ENCODE peak calls at places on chromosomes 5 and 9, in five cellular contexts. One of them, this sample, is unnamed.

GRCh38 chr9:137217276-137218211 is 4.5 kb downstream of the RNF208 start:
- DNase-seq in mesenchymal stem cell: peak
- DNase-seq in H9: peak
- DNase-seq in RWPE1: peak
- DNase-seq in Panc1: no peak
- DNase-seq in this sample: no peak

GRCh38 chr9:75120661-75121060 is 32.3 kb downstream of the OSTF1 start:
- DNase-seq in mesenchymal stem cell: no peak
- DNase-seq in H9: no peak
- DNase-seq in RWPE1: no peak
- DNase-seq in Panc1: no peak
- DNase-seq in this sample: no peak

GRCh38 chr9:120892748-120893584 is 16.0 kb upstream of the PHF19 start:
- DNase-seq in mesenchymal stem cell: peak
- DNase-seq in H9: no peak
- DNase-seq in RWPE1: peak
- DNase-seq in Panc1: no peak
- DNase-seq in this sample: no peak

GRCh38 chr5:9348296-9348996 is 197.4 kb downstream of the SEMA5A start:
- DNase-seq in mesenchymal stem cell: peak
- DNase-seq in H9: no peak
- DNase-seq in RWPE1: peak
- DNase-seq in Panc1: no peak
- DNase-seq in this sample: no peak

GRCh38 chr9:123534336-123534735 is 178.3 kb downstream of the CRB2 start:
- DNase-seq in mesenchymal stem cell: no peak
- DNase-seq in H9: no peak
- DNase-seq in RWPE1: no peak
- DNase-seq in Panc1: no peak
- DNase-seq in this sample: no peak

GRCh38 chr5:69271376-69271775 is 36.7 kb downstream of the CDK7 start:
- DNase-seq in mesenchymal stem cell: peak
- DNase-seq in H9: no peak
- DNase-seq in RWPE1: no peak
- DNase-seq in Panc1: no peak
- DNase-seq in this sample: no peak

GRCh38 chr5:130164966-130165365 is 260.7 kb downstream of the CHSY3 start:
- DNase-seq in mesenchymal stem cell: no peak
- DNase-seq in H9: no peak
- DNase-seq in RWPE1: peak
- DNase-seq in Panc1: no peak
- DNase-seq in this sample: no peak

GRCh38 chr5:39138892-39139291 is 64.7 kb upstream of the RICTOR start:
- DNase-seq in mesenchymal stem cell: peak
- DNase-seq in H9: no peak
- DNase-seq in RWPE1: peak
- DNase-seq in Panc1: peak
- DNase-seq in this sample: no peak

GRCh38 chr5:136159457-136159856 is 26.8 kb downstream of the SMAD5 start:
- DNase-seq in mesenchymal stem cell: no peak
- DNase-seq in H9: no peak
- DNase-seq in RWPE1: no peak
- DNase-seq in Panc1: no peak
- DNase-seq in this sample: no peak

GRCh38 chr5:54302267-54302687 is 8.1 kb downstream of the ARL15 start:
- DNase-seq in mesenchymal stem cell: peak
- DNase-seq in H9: no peak
- DNase-seq in RWPE1: no peak
- DNase-seq in Panc1: no peak
- DNase-seq in this sample: no peak

GRCh38 chr5:170378740-170379139 is 10.4 kb downstream of the KCNMB1 start:
- DNase-seq in mesenchymal stem cell: no peak
- DNase-seq in H9: no peak
- DNase-seq in RWPE1: no peak
- DNase-seq in Panc1: no peak
- DNase-seq in this sample: no peak
- H3K27ac ChIP-seq in mesenchymal stem cell: no peak
- H3K27ac ChIP-seq in H9: no peak
- H3K27ac ChIP-seq in RWPE1: no peak
- H3K27ac ChIP-seq in Panc1: no peak
- H3K27ac ChIP-seq in this sample: no peak

DNA sequence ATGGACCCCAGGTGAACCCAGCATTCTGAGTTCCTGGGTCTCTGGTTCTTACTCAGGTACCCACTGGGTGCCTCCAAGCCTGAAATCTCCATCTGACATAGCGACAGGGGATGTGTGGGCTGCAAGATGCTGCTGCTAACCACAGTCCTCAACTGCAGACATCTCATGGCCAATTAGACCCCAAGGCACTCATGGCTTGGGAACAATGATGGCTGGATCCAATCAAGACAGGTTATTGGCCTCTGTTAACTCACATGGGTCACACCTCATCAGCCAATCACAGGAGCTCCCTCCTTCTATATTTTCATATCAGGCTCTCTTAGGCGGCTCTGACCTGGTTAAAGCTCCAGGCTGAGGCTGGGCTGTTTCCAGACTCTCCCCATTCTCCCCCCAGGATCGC is 57.0 kb downstream of the CXXC5 start:
- DNase-seq in mesenchymal stem cell: no peak
- DNase-seq in H9: no peak
- DNase-seq in RWPE1: no peak
- DNase-seq in Panc1: no peak
- DNase-seq in this sample: no peak
- H3K27ac ChIP-seq in mesenchymal stem cell: no peak
- H3K27ac ChIP-seq in H9: no peak
- H3K27ac ChIP-seq in RWPE1: no peak
- H3K27ac ChIP-seq in Panc1: no peak
- H3K27ac ChIP-seq in this sample: no peak

DNA sequence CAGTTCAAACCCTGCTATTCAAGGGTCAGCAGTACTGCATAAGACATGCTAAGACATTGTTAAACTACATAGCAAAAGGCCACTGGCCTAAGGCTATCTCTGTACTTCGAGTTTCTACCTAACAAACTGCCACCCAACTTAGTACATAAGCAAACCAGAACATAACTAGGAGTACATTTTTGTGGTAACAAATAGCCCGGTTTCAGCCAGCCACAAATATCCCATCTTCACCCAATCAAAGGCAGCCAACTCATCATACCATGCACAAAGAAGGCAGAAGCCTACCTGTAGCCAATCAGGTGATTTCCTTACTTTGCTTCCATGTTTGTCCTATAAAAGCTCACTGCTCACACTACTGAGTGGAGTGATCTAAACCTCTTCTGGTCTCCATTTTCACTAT is 201.4 kb downstream of the SMARCA2 start:
- DNase-seq in mesenchymal stem cell: no peak
- DNase-seq in H9: no peak
- DNase-seq in RWPE1: peak
- DNase-seq in Panc1: no peak
- DNase-seq in this sample: no peak
- H3K27ac ChIP-seq in mesenchymal stem cell: no peak
- H3K27ac ChIP-seq in H9: no peak
- H3K27ac ChIP-seq in RWPE1: no peak
- H3K27ac ChIP-seq in Panc1: no peak
- H3K27ac ChIP-seq in this sample: peak

GRCh38 chr9:8208465-8208864 is 408.9 kb upstream of the DMAC1 start:
- DNase-seq in mesenchymal stem cell: peak
- DNase-seq in H9: no peak
- DNase-seq in RWPE1: no peak
- DNase-seq in Panc1: no peak
- DNase-seq in this sample: no peak
- H3K27ac ChIP-seq in mesenchymal stem cell: no peak
- H3K27ac ChIP-seq in H9: no peak
- H3K27ac ChIP-seq in RWPE1: no peak
- H3K27ac ChIP-seq in Panc1: no peak
- H3K27ac ChIP-seq in this sample: no peak

GRCh38 chr9:4831944-4832343 is 39.2 kb downstream of the RCL1 start:
- DNase-seq in mesenchymal stem cell: no peak
- DNase-seq in H9: no peak
- DNase-seq in RWPE1: no peak
- DNase-seq in Panc1: no peak
- DNase-seq in this sample: no peak

GRCh38 chr9:4836676-4837075 is 43.9 kb downstream of the RCL1 start:
- DNase-seq in mesenchymal stem cell: no peak
- DNase-seq in H9: no peak
- DNase-seq in RWPE1: no peak
- DNase-seq in Panc1: no peak
- DNase-seq in this sample: no peak

GRCh38 chr9:4831119-4831518 is 38.4 kb downstream of the RCL1 start:
- DNase-seq in mesenchymal stem cell: no peak
- DNase-seq in H9: no peak
- DNase-seq in RWPE1: no peak
- DNase-seq in Panc1: no peak
- DNase-seq in this sample: no peak

GRCh38 chr9:4832786-4833579 is 40.2 kb downstream of the RCL1 start:
- DNase-seq in mesenchymal stem cell: peak
- DNase-seq in H9: no peak
- DNase-seq in RWPE1: peak
- DNase-seq in Panc1: peak
- DNase-seq in this sample: no peak

DNA sequence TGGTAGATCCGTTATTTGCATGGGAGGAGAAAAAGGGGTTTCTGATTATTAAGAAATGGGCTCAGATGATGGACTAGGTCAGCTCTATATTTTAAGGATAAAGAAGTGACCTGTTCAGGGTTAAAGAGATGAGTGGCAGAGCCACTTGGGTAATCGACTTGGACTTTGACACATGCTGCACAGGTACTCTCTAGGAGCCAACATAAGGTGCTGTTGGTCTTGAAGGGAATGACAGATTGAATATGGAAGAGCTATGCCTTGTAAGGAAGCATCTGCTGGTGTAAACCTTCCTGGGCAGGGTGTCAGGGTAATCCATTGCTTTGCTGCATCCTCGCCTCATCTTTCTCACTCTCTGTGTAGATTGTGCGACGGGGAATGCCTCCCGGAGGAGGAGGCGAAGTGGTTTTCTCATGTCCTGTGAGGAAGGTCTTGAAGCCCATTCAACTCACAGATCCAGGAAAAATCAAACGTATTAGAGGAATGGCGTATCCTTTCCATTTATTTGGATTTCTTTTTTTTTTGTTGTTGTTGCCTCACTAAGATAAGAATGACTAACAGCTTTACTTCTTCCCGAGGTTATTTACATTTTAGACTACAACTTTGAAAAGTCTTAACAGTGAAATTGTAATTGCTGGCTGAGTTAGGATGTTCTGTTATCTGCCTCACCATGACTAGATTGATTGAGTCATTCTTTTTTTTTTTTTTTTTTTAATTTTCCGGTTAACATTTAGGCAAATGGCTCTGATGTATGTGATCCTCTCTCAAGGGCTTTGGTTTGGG is 41.2 kb downstream of the RCL1 start:
- DNase-seq in mesenchymal stem cell: peak
- DNase-seq in H9: no peak
- DNase-seq in RWPE1: no peak
- DNase-seq in Panc1: no peak
- DNase-seq in this sample: no peak
- H3K27ac ChIP-seq in mesenchymal stem cell: no peak
- H3K27ac ChIP-seq in H9: no peak
- H3K27ac ChIP-seq in RWPE1: no peak
- H3K27ac ChIP-seq in Panc1: no peak
- H3K27ac ChIP-seq in this sample: no peak

GRCh38 chr5:143152445-143152844 is 251.0 kb downstream of the NR3C1 start:
- DNase-seq in mesenchymal stem cell: no peak
- DNase-seq in H9: no peak
- DNase-seq in RWPE1: no peak
- DNase-seq in Panc1: no peak
- DNase-seq in this sample: no peak

GRCh38 chr5:143155445-143155844 is 248.0 kb downstream of the NR3C1 start:
- DNase-seq in mesenchymal stem cell: no peak
- DNase-seq in H9: no peak
- DNase-seq in RWPE1: no peak
- DNase-seq in Panc1: no peak
- DNase-seq in this sample: no peak

GRCh38 chr5:143156556-143156955 is 246.9 kb downstream of the NR3C1 start:
- DNase-seq in mesenchymal stem cell: no peak
- DNase-seq in H9: no peak
- DNase-seq in RWPE1: no peak
- DNase-seq in Panc1: no peak
- DNase-seq in this sample: no peak

GRCh38 chr5:143153332-143154119 is 250.0 kb downstream of the NR3C1 start:
- DNase-seq in mesenchymal stem cell: peak
- DNase-seq in H9: no peak
- DNase-seq in RWPE1: no peak
- DNase-seq in Panc1: no peak
- DNase-seq in this sample: no peak

DNA sequence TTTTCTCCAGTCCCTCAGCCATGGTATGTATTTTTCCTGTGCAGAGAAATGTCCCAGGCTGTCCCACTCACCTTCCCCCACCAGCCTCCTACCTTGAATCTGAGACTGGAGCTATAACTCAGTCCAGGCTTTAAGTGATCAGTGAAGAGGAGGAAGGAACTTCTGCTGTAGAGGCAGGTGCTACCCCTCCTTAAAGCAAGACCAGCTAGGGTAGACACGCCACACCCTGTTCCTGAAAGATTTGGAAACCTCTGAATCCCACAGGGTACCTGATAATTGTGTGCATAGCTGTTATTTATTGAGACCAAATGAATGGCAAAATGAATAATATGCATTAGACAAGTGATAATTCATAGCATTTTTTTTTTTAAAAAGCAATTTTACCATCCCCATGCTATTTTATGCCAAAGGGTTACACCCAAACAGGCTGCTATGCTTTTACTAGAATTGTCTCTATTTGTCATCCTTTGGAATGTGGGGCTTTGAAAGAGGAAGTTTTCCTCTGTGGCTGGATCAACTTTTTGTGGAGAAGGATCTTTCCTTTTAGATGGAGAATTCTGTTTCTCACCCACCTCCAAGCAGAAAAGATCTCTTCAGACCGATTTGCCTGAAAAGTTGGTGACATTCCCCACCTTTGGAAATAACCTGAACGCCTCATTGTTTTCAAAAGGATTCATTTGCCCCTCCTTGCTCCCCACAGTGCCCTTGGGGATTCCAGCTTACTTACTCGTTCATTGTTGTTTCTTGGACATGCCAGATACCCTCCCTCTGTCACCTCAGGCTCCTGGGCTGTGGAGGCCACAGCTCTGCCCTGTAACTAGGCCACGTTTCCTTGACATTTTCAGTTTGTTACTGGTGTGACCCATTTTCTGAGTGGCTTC is 248.8 kb downstream of the NR3C1 start:
- DNase-seq in mesenchymal stem cell: peak
- DNase-seq in H9: no peak
- DNase-seq in RWPE1: peak
- DNase-seq in Panc1: no peak
- DNase-seq in this sample: no peak
- H3K27ac ChIP-seq in mesenchymal stem cell: no peak
- H3K27ac ChIP-seq in H9: no peak
- H3K27ac ChIP-seq in RWPE1: peak
- H3K27ac ChIP-seq in Panc1: peak
- H3K27ac ChIP-seq in this sample: no peak

DNA sequence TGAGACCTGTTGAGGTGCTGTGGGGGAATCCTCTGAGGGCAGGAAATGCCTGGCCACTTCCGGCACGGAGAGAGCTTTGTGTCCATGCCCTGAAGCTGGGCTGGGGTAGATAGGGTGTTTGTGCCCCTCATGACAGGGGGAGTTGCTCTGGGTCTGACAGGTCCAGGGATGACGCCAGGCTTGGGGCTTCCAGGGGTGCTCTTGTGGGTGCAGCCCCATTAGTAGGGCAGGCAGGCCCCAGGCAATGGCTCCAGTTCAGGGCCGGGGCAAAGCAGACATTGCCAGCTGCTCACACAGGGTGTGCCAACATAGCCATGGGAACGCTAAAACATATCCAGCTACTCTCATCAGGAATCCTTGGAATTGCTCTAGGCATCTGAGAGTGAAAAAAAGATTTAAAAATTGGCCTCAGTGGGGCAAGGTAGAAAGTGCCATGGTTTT is 21.1 kb downstream of the PITX1 start:
- DNase-seq in mesenchymal stem cell: no peak
- DNase-seq in H9: no peak
- DNase-seq in RWPE1: no peak
- DNase-seq in Panc1: no peak
- DNase-seq in this sample: no peak
- H3K27ac ChIP-seq in mesenchymal stem cell: no peak
- H3K27ac ChIP-seq in H9: no peak
- H3K27ac ChIP-seq in RWPE1: no peak
- H3K27ac ChIP-seq in Panc1: no peak
- H3K27ac ChIP-seq in this sample: no peak

This sample was measured in SK-N-MC.